ENCODE peak calls at places on chromosomes 6 and 20, in four cellular contexts. A is nucleus accumbens; F is activated CD4-positive, alpha-beta T cell treated with anti-CD3 and anti-CD28 coated beads for 1 hour; G is GM04503. Z is an unnamed sample.

GRCh38 chr20:50744143-50744792 is 12.9 kb downstream of the PARD6B start:
- DNase-seq in A (no peak), F (no peak), G (peak), Z (no peak)

GRCh38 chr6:134739299-134740090 is 210.4 kb downstream of the ALDH8A1 start:
- DNase-seq in A (no peak), F (no peak), G (no peak), Z (no peak)

GRCh38 chr6:25942561-25943147 is 12.2 kb upstream of the SLC17A2 start:
- DNase-seq in A (no peak), F (no peak), G (no peak), Z (no peak)

GRCh38 chr20:47126374-47126705 is 230.2 kb downstream of the ZMYND8 start:
- DNase-seq in A (no peak), F (no peak), G (no peak), Z (no peak)

GRCh38 chr6:26556263-26557070 is 18.3 kb downstream of the HMGN4 start:
- DNase-seq in A (no peak), F (no peak), G (peak), Z (peak)

GRCh38 chr6:13831623-13832022 is 17.3 kb upstream of the MCUR1 start:
- DNase-seq in A (no peak), F (no peak), G (no peak), Z (no peak)

GRCh38 chr6:85620308-85620707 is 22.4 kb downstream of the SYNCRIP start:
- DNase-seq in A (no peak), F (no peak), G (no peak), Z (no peak)

GRCh38 chr6:142544199-142544838 is 242.5 kb downstream of the ADGRG6 start:
- DNase-seq in A (no peak), F (no peak), G (no peak), Z (no peak)

GRCh38 chr20:37945034-37945660 is 42.2 kb downstream of the VSTM2L start:
- DNase-seq in A (no peak), F (no peak), G (no peak), Z (no peak)

GRCh38 chr20:24289737-24290481 is 179.5 kb upstream of the SYNDIG1 start:
- DNase-seq in A (no peak), F (no peak), G (no peak), Z (no peak)

GRCh38 chr6:115219645-115220044 is 841.0 kb downstream of the FRK start:
- DNase-seq in A (no peak), F (no peak), G (no peak), Z (no peak)

GRCh38 chr20:33010133-33010504 is 2.6 kb downstream of the BPIFB2 start:
- DNase-seq in A (no peak), F (no peak), G (no peak), Z (no peak)